ENCODE peak calls at places on chromosomes 16 and 17, in nine cellular contexts. S, Z, U, V, B, M, T, Y and J are unnamed samples.
A peak's percentile ranks its signal among the peaks of the same experiment; 100 is the strongest.

GRCh38 chr16:17125671-17126070 is 345.1 kb downstream of the XYLT1 start:
- DNase-seq in U (no peak), V (no peak), B (no peak), Y (no peak), M (no peak), S (no peak), T (no peak), Z (no peak), J (no peak)

GRCh38 chr17:1000597-1001490 is 3.9 kb downstream of the TIMM22 start:
- DNase-seq in Z (peak; percentile 69), M (no peak), Y (no peak), B (no peak), V (no peak), U (no peak), T (peak; percentile 63), S (no peak), J (no peak)

GRCh38 chr17:49381793-49382192 is 19.7 kb upstream of the ZNF652 start:
- DNase-seq in T (no peak), M (no peak), Z (no peak), S (peak; percentile 89), Y (no peak), U (no peak), B (no peak), V (no peak), J (no peak)

GRCh38 chr17:44830359-44831269 is 527 bp upstream of the GJC1 start:
- DNase-seq in V (peak; percentile 10), Z (no peak), U (no peak), Y (no peak), T (no peak), B (peak; percentile 64), S (peak; percentile 74), M (no peak), J (no peak)

GRCh38 chr16:87227651-87228015 is 89.6 kb downstream of the C16orf95 start:
- DNase-seq in Y (no peak), Z (peak; percentile 47), S (no peak), T (no peak), B (no peak), M (no peak), V (no peak), U (no peak), J (no peak)

GRCh38 chr17:39794249-39794970 is 56.7 kb downstream of the GRB7 start:
- DNase-seq in U (no peak), Y (peak; percentile 95), Z (no peak), T (peak; percentile 37), M (no peak), S (no peak), V (peak; percentile 58), B (peak; percentile 82), J (no peak)

GRCh38 chr16:15973460-15973859 is 24.0 kb downstream of the ABCC1 start:
- DNase-seq in U (peak; percentile 36), M (no peak), V (no peak), Z (no peak), T (no peak), S (no peak), B (no peak), Y (no peak), J (no peak)

GRCh38 chr16:50266337-50267091 is at the start of gene ADCY7:
- DNase-seq in B (peak; percentile 96), Y (no peak), S (peak; percentile 80), V (peak; percentile 85), U (no peak), Z (peak; percentile 74), T (peak; percentile 63), M (no peak), J (peak; percentile 74)

GRCh38 chr17:2957631-2958286 is 105.6 kb downstream of the OR1D5 start:
- DNase-seq in T (peak; percentile 20), Z (no peak), B (peak; percentile 18), Y (no peak), V (no peak), U (no peak), M (no peak), S (peak; percentile 50), J (no peak)

GRCh38 chr17:67018429-67019125 is 25.8 kb upstream of the CACNG1 start:
- DNase-seq in V (peak; percentile 9), U (no peak), B (no peak), S (no peak), M (no peak), T (no peak), Y (no peak), Z (no peak), J (no peak)

GRCh38 chr17:58046230-58047094 is 36.8 kb upstream of the DYNLL2 start:
- DNase-seq in Z (peak; percentile 51), Y (no peak), U (no peak), M (no peak), B (no peak), S (no peak), T (no peak), V (no peak), J (no peak)

GRCh38 chr16:49588729-49589384 is 215.3 kb downstream of the C16orf78 start:
- DNase-seq in Y (no peak), S (no peak), M (no peak), V (no peak), T (peak; percentile 17), U (no peak), B (peak; percentile 22), Z (peak; percentile 14), J (no peak)

GRCh38 chr17:65057520-65058075 is 1.1 kb upstream of the GNA13 start:
- DNase-seq in B (peak; percentile 85), M (no peak), Z (peak; percentile 52), S (peak; percentile 72), V (no peak), Y (no peak), T (peak; percentile 25), U (peak; percentile 47), J (no peak)

GRCh38 chr17:412211-413015 is 59.8 kb upstream of the RPH3AL start:
- DNase-seq in Z (no peak), S (no peak), T (peak; percentile 51), M (peak; percentile 22), B (no peak), Y (no peak), U (peak; percentile 58), V (peak; percentile 59), J (no peak)

GRCh38 chr16:86977076-86977676 is 340.0 kb downstream of the C16orf95 start:
- DNase-seq in T (no peak), M (no peak), V (no peak), Z (no peak), B (no peak), U (no peak), Y (no peak), S (peak; percentile 55), J (no peak)

GRCh38 chr17:11551442-11551841 is 46.8 kb upstream of the DNAH9 start:
- DNase-seq in M (no peak), S (no peak), T (no peak), Y (no peak), U (no peak), Z (no peak), V (no peak), B (no peak), J (no peak)

DNA sequence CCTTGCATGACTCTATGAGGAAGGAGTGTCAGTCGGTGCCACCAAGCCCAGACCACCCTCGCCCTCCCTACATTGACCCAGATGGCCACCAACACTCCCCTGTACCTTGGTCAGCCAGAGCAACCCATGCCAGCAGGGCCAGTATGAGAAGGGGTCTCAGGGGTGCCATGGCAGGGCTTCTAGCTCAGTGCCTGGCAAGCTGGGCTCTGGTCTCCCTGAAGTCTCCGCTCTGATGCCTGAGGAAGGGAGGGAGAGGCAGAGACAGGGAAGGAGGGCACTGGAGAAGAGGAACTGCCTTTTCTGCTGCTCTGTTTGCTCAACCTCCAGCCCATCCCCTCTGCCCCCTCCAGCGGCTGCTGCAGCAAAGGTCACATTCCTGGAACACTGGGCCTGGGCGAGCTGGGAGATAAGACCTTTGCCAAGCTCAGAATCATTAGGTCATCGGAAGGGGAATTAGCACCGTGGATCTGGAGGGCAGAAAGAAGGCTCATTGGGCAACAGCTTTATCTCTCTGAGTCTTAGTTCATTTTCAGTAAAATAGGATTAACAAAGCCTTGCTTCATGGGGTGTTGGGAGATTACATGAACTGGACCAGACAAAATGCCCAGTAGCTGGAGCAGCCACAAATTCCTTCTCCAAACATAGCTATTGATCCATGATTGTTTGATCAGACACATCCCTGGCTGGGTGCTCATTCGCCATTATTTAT is at the start of gene VTN:
- DNase-seq in V (no peak), Y (no peak), T (peak; percentile 47), U (peak; percentile 72), Z (peak; percentile 87), S (no peak), M (no peak), B (no peak), J (no peak)
- TF ChIP-seq POLR2A in V (no peak), Y (peak; percentile 24), T (no peak), U (no peak), Z (no peak), S (no peak), M (no peak), B (no peak), J (no peak)

GRCh38 chr17:21015564-21015963 is 27.2 kb downstream of the USP22 start:
- DNase-seq in Y (no peak), T (no peak), Z (no peak), V (no peak), B (no peak), S (peak; percentile 54), U (no peak), M (no peak), J (no peak)
- TF ChIP-seq POLR2A in Y (peak; percentile 46), T (no peak), Z (no peak), V (no peak), B (no peak), S (no peak), U (no peak), M (no peak), J (no peak)

GRCh38 chr16:54077412-54077821 is 209.2 kb downstream of the IRX3 start:
- DNase-seq in V (no peak), Y (no peak), B (no peak), Z (no peak), T (no peak), M (no peak), S (no peak), U (no peak), J (no peak)

GRCh38 chr16:54076006-54076504 is 210.5 kb downstream of the IRX3 start:
- DNase-seq in B (no peak), U (no peak), Y (no peak), M (no peak), S (no peak), T (no peak), Z (no peak), V (no peak), J (no peak)

GRCh38 chr16:54075446-54075845 is 211.1 kb downstream of the IRX3 start:
- DNase-seq in Y (no peak), Z (no peak), T (no peak), B (no peak), V (no peak), U (no peak), M (no peak), S (no peak), J (no peak)

DNA sequence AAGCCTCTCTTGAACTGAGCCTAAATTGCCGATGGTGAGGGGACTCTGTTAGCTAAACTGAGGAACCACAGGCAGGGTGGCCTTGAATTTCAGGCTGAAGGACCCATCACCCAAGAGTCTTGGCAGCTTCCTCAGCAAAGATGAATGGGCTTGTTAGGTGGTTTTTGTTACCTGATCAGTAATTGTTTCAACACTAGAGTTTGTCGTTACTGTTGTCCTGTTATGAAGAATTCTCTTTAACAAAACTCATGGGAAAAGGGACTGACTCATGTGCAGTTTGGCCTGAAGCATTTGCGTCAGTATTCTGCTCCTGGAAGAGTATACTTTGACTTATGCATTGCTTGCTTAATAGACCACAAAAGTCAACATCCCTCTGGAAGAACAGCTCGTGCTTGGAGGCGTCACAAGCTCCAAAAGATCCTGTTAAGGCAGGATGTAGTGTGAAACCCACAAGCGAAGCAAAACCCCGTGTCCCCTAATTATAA is 206.0 kb downstream of the IRX3 start:
- DNase-seq in T (peak; percentile 35), B (no peak), Z (no peak), Y (no peak), V (no peak), U (no peak), M (no peak), S (no peak), J (no peak)
- TF ChIP-seq POLR2A in T (no peak), B (no peak), Z (no peak), Y (no peak), V (no peak), U (no peak), M (no peak), S (no peak), J (no peak)

GRCh38 chr16:89505204-89506112 is 2.7 kb upstream of the SPG7 start:
- DNase-seq in S (peak; percentile 91), V (peak; percentile 97), Z (peak; percentile 96), U (peak; percentile 89), M (peak; percentile 85), T (peak; percentile 97), B (peak; percentile 95), Y (peak; percentile 88), J (peak; percentile 78)
- TF ChIP-seq POLR2A in S (no peak), V (peak; percentile 97), Z (peak; percentile 67), U (no peak), M (no peak), T (no peak), B (no peak), Y (peak; percentile 89), J (peak; percentile 83)